ENCODE peak calls at places on chromosomes 16 and 17, in five cellular contexts. H is transverse colon, Y is K562, R is body of pancreas, T is NB4. M is an unnamed sample.

GRCh38 chr17:11326492-11326891 is 85.5 kb downstream of the SHISA6 start:
- DNase-seq in H (no peak), Y (no peak), R (no peak), T (no peak), M (no peak)

GRCh38 chr16:83470406-83470805 is 337.4 kb upstream of the HSBP1 start:
- DNase-seq in H (no peak), Y (no peak), R (no peak), T (peak), M (peak)

GRCh38 chr16:58365623-58366022 is 26.6 kb upstream of the GINS3 start:
- DNase-seq in H (no peak), Y (no peak), R (no peak), T (no peak), M (no peak)

GRCh38 chr16:53022374-53022773 is 30.3 kb downstream of the CHD9NB start:
- DNase-seq in H (peak), Y (peak), R (peak), T (peak), M (peak)

GRCh38 chr17:41326173-41327145 is 10.9 kb upstream of the KRTAP17-1 start:
- DNase-seq in H (no peak), Y (no peak), R (no peak), T (peak), M (no peak)

GRCh38 chr17:39082482-39082881 is 69.0 kb downstream of the PLXDC1 start:
- DNase-seq in H (no peak), Y (no peak), R (no peak), T (no peak), M (no peak)

GRCh38 chr16:87829988-87830672 is 39.2 kb downstream of the SLC7A5 start:
- DNase-seq in H (no peak), Y (no peak), R (no peak), T (no peak), M (no peak)

GRCh38 chr17:58249270-58250133 is 11.1 kb downstream of the LPO start:
- DNase-seq in H (peak), Y (peak), R (peak), T (peak), M (peak)

GRCh38 chr17:19812407-19812806 is 55.3 kb downstream of the ULK2 start:
- DNase-seq in H (no peak), Y (peak), R (no peak), T (peak), M (peak)

GRCh38 chr17:7834891-7835817 is 1.1 kb downstream of the KDM6B start:
- DNase-seq in H (peak), Y (peak), R (peak), T (peak), M (peak)

GRCh38 chr17:7836596-7837374 is 2.8 kb downstream of the KDM6B start:
- DNase-seq in H (peak), Y (peak), R (peak), T (peak), M (no peak)

GRCh38 chr17:7837375-7838290 is 3.6 kb downstream of the KDM6B start:
- DNase-seq in H (no peak), Y (peak), R (no peak), T (peak), M (no peak)

GRCh38 chr17:7834554-7834890 is 505 bp downstream of the KDM6B start:
- DNase-seq in H (peak), Y (peak), R (peak), T (no peak), M (no peak)

GRCh38 chr17:7835818-7836595 is 2.0 kb downstream of the KDM6B start:
- DNase-seq in H (peak), Y (no peak), R (peak), T (peak), M (no peak)
- TF ChIP-seq POLR2A in H (peak), Y (peak), R (peak), T (peak), M (no peak)

GRCh38 chr17:81116704-81117103 is 48.6 kb upstream of the PVALEF start:
- DNase-seq in H (no peak), Y (no peak), R (no peak), T (no peak), M (no peak)

GRCh38 chr17:81115749-81116464 is 49.4 kb upstream of the PVALEF start:
- DNase-seq in H (no peak), Y (no peak), R (no peak), T (no peak), M (no peak)

GRCh38 chr17:81114694-81115093 is 50.6 kb upstream of the PVALEF start:
- DNase-seq in H (no peak), Y (no peak), R (no peak), T (no peak), M (no peak)

GRCh38 chr17:81113158-81113724 is 52.1 kb upstream of the PVALEF start:
- DNase-seq in H (no peak), Y (no peak), R (no peak), T (no peak), M (no peak)

GRCh38 chr17:81115219-81115618 is 50.1 kb upstream of the PVALEF start:
- DNase-seq in H (no peak), Y (no peak), R (no peak), T (no peak), M (no peak)
- TF ChIP-seq POLR2A in H (no peak), Y (no peak), R (no peak), T (no peak), M (no peak)

GRCh38 chr16:648786-649589 is at the start of gene WDR90:
- DNase-seq in H (peak), Y (no peak), R (peak), T (peak), M (peak)
- TF ChIP-seq POLR2A in H (peak), Y (no peak), R (peak), T (peak), M (peak)

GRCh38 chr17:82704886-82705285 is 6.4 kb upstream of the RAB40B start:
- DNase-seq in H (no peak), Y (no peak), R (no peak), T (no peak), M (no peak)

GRCh38 chr17:82705756-82706155 is 7.3 kb upstream of the RAB40B start:
- DNase-seq in H (no peak), Y (no peak), R (no peak), T (no peak), M (no peak)

GRCh38 chr17:82703036-82703745 is 4.7 kb upstream of the RAB40B start:
- DNase-seq in H (no peak), Y (no peak), R (no peak), T (no peak), M (no peak)

GRCh38 chr17:82702161-82702932 is 3.8 kb upstream of the RAB40B start:
- DNase-seq in H (peak), Y (no peak), R (no peak), T (no peak), M (no peak)

GRCh38 chr17:82703935-82704865 is 5.7 kb upstream of the RAB40B start:
- DNase-seq in H (peak), Y (peak), R (no peak), T (no peak), M (no peak)
- TF ChIP-seq POLR2A in H (peak), Y (no peak), R (no peak), T (no peak), M (no peak)

M was measured in H54.